ENCODE peak calls at places on chromosomes 11 and 22, in seven cellular contexts. Z is activated CD4-positive, alpha-beta T cell treated with anti-CD3 and anti-CD28 coated beads for 24 hours; E is posterior vena cava; Q is GM23338; G is HS-5; C is adipocyte; W is NCI-H345. V is an unnamed sample.

GRCh38 chr11:68273056-68273738 is 1.4 kb upstream of the C11orf24 start:
- DNase-seq in Z (no peak), E (peak), Q (no peak), G (no peak), C (no peak), W (no peak), V (no peak)

GRCh38 chr22:29312218-29313125 is 3.0 kb downstream of the RASL10A start:
- DNase-seq in Z (no peak), E (peak), Q (no peak), G (no peak), C (no peak), W (no peak), V (no peak)

GRCh38 chr11:87030458-87031054 is 7.2 kb upstream of the TMEM135 start:
- DNase-seq in Z (no peak), E (no peak), Q (no peak), G (no peak), C (no peak), W (no peak), V (no peak)

GRCh38 chr11:111765320-111765983 is 737 bp downstream of the PPP2R1B start:
- DNase-seq in Z (no peak), E (peak), Q (peak), G (no peak), C (peak), W (peak), V (peak)

GRCh38 chr22:40628354-40629042 is 8.0 kb downstream of the MRTFA start:
- DNase-seq in Z (no peak), E (no peak), Q (no peak), G (no peak), C (peak), W (no peak), V (peak)

GRCh38 chr11:59173964-59174663 is 2.2 kb downstream of the DTX4 start:
- DNase-seq in Z (no peak), E (no peak), Q (peak), G (no peak), C (peak), W (no peak), V (no peak)

GRCh38 chr11:103525069-103525468 is 415.8 kb downstream of the DYNC2H1 start:
- DNase-seq in Z (no peak), E (no peak), Q (no peak), G (peak), C (peak), W (no peak), V (no peak)

GRCh38 chr22:25448435-25449051 is 115.9 kb upstream of the GRK3 start:
- DNase-seq in Z (no peak), E (no peak), Q (peak), G (peak), C (peak), W (no peak), V (peak)

GRCh38 chr11:17256512-17256911 is 20.0 kb upstream of the NUCB2 start:
- DNase-seq in Z (no peak), E (no peak), Q (no peak), G (peak), C (peak), W (no peak), V (peak)

GRCh38 chr11:86524603-86525352 is 147.6 kb downstream of the ME3 start:
- DNase-seq in Z (no peak), E (no peak), Q (no peak), G (no peak), C (peak), W (no peak), V (no peak)

GRCh38 chr11:134045799-134046635 is 22.9 kb upstream of the JAM3 start:
- DNase-seq in Z (no peak), E (peak), Q (peak), G (no peak), C (no peak), W (peak), V (no peak)

GRCh38 chr11:119335091-119335654 is 846 bp downstream of the RNF26 start:
- DNase-seq in Z (no peak), E (no peak), Q (no peak), G (no peak), C (no peak), W (no peak), V (no peak)

GRCh38 chr11:17923213-17923612 is 89.6 kb downstream of the SERGEF start:
- DNase-seq in Z (no peak), E (no peak), Q (no peak), G (no peak), C (peak), W (no peak), V (no peak)